ENCODE peak calls at places on chromosomes 3 and 15, in seven cellular contexts. N is PC-3, F is heart left ventricle, L is upper lobe of right lung, U is HFFc6, Q is heart right ventricle, R is AG04450. D is an unnamed sample.

GRCh38 chr3:61964566-61964965 is 403.2 kb downstream of the PTPRG start:
- DNase-seq in N (no peak), F (no peak), L (no peak), U (no peak), Q (no peak), R (no peak), D (no peak)

GRCh38 chr3:150742141-150742523 is 20.8 kb downstream of the SIAH2 start:
- DNase-seq in N (no peak), F (no peak), L (no peak), U (no peak), Q (no peak), R (no peak), D (no peak)

GRCh38 chr15:90539789-90540188 is 10.1 kb downstream of the CRTC3 start:
- DNase-seq in N (no peak), F (no peak), L (no peak), U (no peak), Q (no peak), R (no peak), D (no peak)

GRCh38 chr15:96336045-96336642 is 5.6 kb downstream of the NR2F2 start:
- DNase-seq in N (peak), F (no peak), L (no peak), U (no peak), Q (no peak), R (no peak), D (peak)

GRCh38 chr15:95937128-95937528 is 393.4 kb upstream of the NR2F2 start:
- DNase-seq in N (no peak), F (no peak), L (no peak), U (peak), Q (no peak), R (no peak), D (peak)

GRCh38 chr3:98817546-98817945 is 54.4 kb downstream of the ST3GAL6 start:
- DNase-seq in N (peak), F (no peak), L (no peak), U (peak), Q (no peak), R (peak), D (no peak)

GRCh38 chr15:91508633-91509032 is 344.9 kb upstream of the SLCO3A1 start:
- DNase-seq in N (peak), F (no peak), L (no peak), U (peak), Q (no peak), R (no peak), D (no peak)

GRCh38 chr3:125119752-125120369 is 64.1 kb upstream of the HEG1 start:
- DNase-seq in N (no peak), F (no peak), L (no peak), U (no peak), Q (no peak), R (no peak), D (no peak)

GRCh38 chr15:67771201-67771600 is 54.1 kb upstream of the SKOR1 start:
- DNase-seq in N (no peak), F (no peak), L (no peak), U (no peak), Q (no peak), R (no peak), D (no peak)

GRCh38 chr3:40162616-40163015 is 146.9 kb upstream of the EIF1B start:
- DNase-seq in N (no peak), F (no peak), L (no peak), U (no peak), Q (no peak), R (no peak), D (no peak)

GRCh38 chr3:10506696-10507095 is 1.3 kb upstream of the ATP2B2 start:
- DNase-seq in N (no peak), F (no peak), L (no peak), U (no peak), Q (no peak), R (no peak), D (no peak)

GRCh38 chr3:46835059-46835458 is 28.2 kb downstream of the MYL3 start:
- DNase-seq in N (no peak), F (no peak), L (no peak), U (no peak), Q (no peak), R (no peak), D (no peak)

GRCh38 chr3:13282986-13283876 is 136.9 kb downstream of the NUP210 start:
- DNase-seq in N (peak), F (no peak), L (peak), U (no peak), Q (no peak), R (no peak), D (no peak)

GRCh38 chr3:39315420-39315819 is 14.1 kb upstream of the CCR8 start:
- DNase-seq in N (no peak), F (no peak), L (no peak), U (no peak), Q (no peak), R (no peak), D (no peak)

GRCh38 chr3:112360574-112360973 is 27.6 kb downstream of the CD200 start:
- DNase-seq in N (no peak), F (no peak), L (no peak), U (no peak), Q (no peak), R (no peak), D (no peak)

GRCh38 chr3:8794247-8794646 is 24.8 kb upstream of the OXTR start:
- DNase-seq in N (no peak), F (no peak), L (no peak), U (no peak), Q (no peak), R (no peak), D (no peak)

GRCh38 chr15:49890689-49891088 is 228.3 kb downstream of the ATP8B4 start:
- DNase-seq in N (no peak), F (no peak), L (no peak), U (no peak), Q (no peak), R (no peak), D (no peak)

GRCh38 chr3:38627956-38628355 is 21.5 kb downstream of the SCN5A start:
- DNase-seq in N (peak), F (no peak), L (no peak), U (no peak), Q (no peak), R (no peak), D (peak)

GRCh38 chr3:101195951-101196713 is 124.2 kb downstream of the IMPG2 start:
- DNase-seq in N (peak), F (no peak), L (no peak), U (peak), Q (peak), R (no peak), D (peak)

GRCh38 chr3:179840985-179841384 is 188.1 kb downstream of the USP13 start:
- DNase-seq in N (peak), F (no peak), L (no peak), U (peak), Q (no peak), R (peak), D (peak)

GRCh38 chr3:188468672-188469071 is 314.7 kb downstream of the LPP start:
- DNase-seq in N (no peak), F (no peak), L (no peak), U (no peak), Q (no peak), R (no peak), D (no peak)

GRCh38 chr3:181692850-181693154 is 18.9 kb upstream of the SOX2 start:
- DNase-seq in N (no peak), F (no peak), L (no peak), U (no peak), Q (no peak), R (no peak), D (no peak)

GRCh38 chr3:188914556-188914955 is 257.2 kb upstream of the TPRG1 start:
- DNase-seq in N (peak), F (no peak), L (no peak), U (peak), Q (no peak), R (no peak), D (peak)

GRCh38 chr15:98689431-98689861 is 41.1 kb downstream of the IGF1R start:
- DNase-seq in N (peak), F (no peak), L (no peak), U (peak), Q (no peak), R (no peak), D (peak)

GRCh38 chr3:143002727-143003126 is 1.4 kb downstream of the U2SURP start:
- DNase-seq in N (no peak), F (no peak), L (no peak), U (no peak), Q (no peak), R (no peak), D (no peak)

D was measured in brain microvascular endothelial cell.